ENCODE peak calls at places on chromosome 19, in seven cellular contexts. V, A, Q, R, M, F and K are unnamed samples.

GRCh38 chr19:30053558-30053957 is 111.5 kb downstream of the URI1 start:
- DNase-seq in V (no peak), A (no peak), Q (no peak), R (peak; percentile 31), M (no peak), F (no peak), K (no peak)

GRCh38 chr19:14449321-14449720 is 16.2 kb downstream of the PKN1 start:
- DNase-seq in V (no peak), A (no peak), Q (no peak), R (no peak), M (no peak), F (no peak), K (no peak)

GRCh38 chr19:28847468-28847867 is 365.5 kb downstream of the UQCRFS1 start:
- DNase-seq in V (peak; percentile 14), A (no peak), Q (no peak), R (no peak), M (no peak), F (no peak), K (no peak)

GRCh38 chr19:18713550-18714117 is 30.2 kb downstream of the CRTC1 start:
- DNase-seq in V (no peak), A (no peak), Q (no peak), R (no peak), M (no peak), F (no peak), K (no peak)

GRCh38 chr19:29680937-29681336 is 15.7 kb downstream of the PLEKHF1 start:
- DNase-seq in V (no peak), A (no peak), Q (no peak), R (no peak), M (no peak), F (no peak), K (no peak)

GRCh38 chr19:48466571-48467325 is 2.4 kb upstream of the CYTH2 start:
- DNase-seq in V (peak; percentile 56), A (no peak), Q (no peak), R (no peak), M (peak; percentile 76), F (no peak), K (no peak)

GRCh38 chr19:30679789-30680188 is 307.6 kb downstream of the ZNF536 start:
- DNase-seq in V (no peak), A (no peak), Q (no peak), R (peak; percentile 12), M (no peak), F (no peak), K (no peak)

GRCh38 chr19:18593367-18594095 is 4.9 kb downstream of the REX1BD start:
- DNase-seq in V (no peak), A (no peak), Q (no peak), R (peak; percentile 85), M (peak; percentile 7), F (no peak), K (no peak)

GRCh38 chr19:13286195-13286985 is 136.2 kb downstream of the IER2 start:
- DNase-seq in V (no peak), A (no peak), Q (no peak), R (no peak), M (no peak), F (no peak), K (no peak)

GRCh38 chr19:35696835-35697234 is 7.5 kb upstream of the ZBTB32 start:
- DNase-seq in V (no peak), A (no peak), Q (no peak), R (no peak), M (no peak), F (no peak), K (no peak)

GRCh38 chr19:13012690-13013608 is 17.7 kb downstream of the NFIX start:
- DNase-seq in V (no peak), A (no peak), Q (peak; percentile 91), R (peak; percentile 74), M (peak; percentile 50), F (peak; percentile 85), K (no peak)

GRCh38 chr19:17294051-17294891 is 9.0 kb downstream of the ABHD8 start:
- DNase-seq in V (no peak), A (no peak), Q (no peak), R (peak; percentile 96), M (peak; percentile 49), F (peak; percentile 62), K (no peak)

GRCh38 chr19:35294859-35295258 is 2.9 kb downstream of the MAG start:
- DNase-seq in V (no peak), A (no peak), Q (no peak), R (no peak), M (no peak), F (no peak), K (no peak)

GRCh38 chr19:46863818-46864629 is 3.2 kb downstream of the ARHGAP35 start:
- DNase-seq in V (peak; percentile 52), A (no peak), Q (no peak), R (peak; percentile 75), M (no peak), F (no peak), K (no peak)

GRCh38 chr19:42175952-42176648 is 41.4 kb downstream of the DEDD2 start:
- DNase-seq in V (no peak), A (no peak), Q (no peak), R (peak; percentile 65), M (peak; percentile 46), F (no peak), K (no peak)

GRCh38 chr19:11570039-11570462 is 7.4 kb downstream of the ACP5 start:
- DNase-seq in V (no peak), A (no peak), Q (no peak), R (no peak), M (no peak), F (no peak), K (no peak)

GRCh38 chr19:16037424-16038195 is 38.7 kb upstream of the TPM4 start:
- DNase-seq in V (no peak), A (no peak), Q (no peak), R (peak; percentile 33), M (no peak), F (no peak), K (no peak)

GRCh38 chr19:12788682-12789097 is 2.6 kb upstream of the JUNB start:
- DNase-seq in V (peak; percentile 67), A (no peak), Q (no peak), R (peak; percentile 77), M (peak; percentile 90), F (peak; percentile 93), K (no peak)

GRCh38 chr19:50835785-50836542 is 2.6 kb upstream of the KLK15 start:
- DNase-seq in V (peak; percentile 50), A (no peak), Q (no peak), R (peak; percentile 91), M (peak; percentile 85), F (peak; percentile 88), K (no peak)

GRCh38 chr19:2235396-2236284 is 489 bp downstream of the PLEKHJ1 start:
- DNase-seq in V (no peak), A (no peak), Q (no peak), R (no peak), M (peak; percentile 65), F (peak; percentile 87), K (no peak)

GRCh38 chr19:10271543-10272086 is 695 bp downstream of the ICAM1 start:
- DNase-seq in V (no peak), A (no peak), Q (no peak), R (no peak), M (no peak), F (peak; percentile 45), K (no peak)
- H3K4me3 ChIP-seq in V (peak overlapping the region; percentile 47), A (peak overlapping the region; percentile 69), Q (peak overlapping the region; percentile 55), R (no peak overlapping the region), M (no peak overlapping the region), F (peak overlapping the region; percentile 37), K (peak overlapping the region; percentile 43)

DNA sequence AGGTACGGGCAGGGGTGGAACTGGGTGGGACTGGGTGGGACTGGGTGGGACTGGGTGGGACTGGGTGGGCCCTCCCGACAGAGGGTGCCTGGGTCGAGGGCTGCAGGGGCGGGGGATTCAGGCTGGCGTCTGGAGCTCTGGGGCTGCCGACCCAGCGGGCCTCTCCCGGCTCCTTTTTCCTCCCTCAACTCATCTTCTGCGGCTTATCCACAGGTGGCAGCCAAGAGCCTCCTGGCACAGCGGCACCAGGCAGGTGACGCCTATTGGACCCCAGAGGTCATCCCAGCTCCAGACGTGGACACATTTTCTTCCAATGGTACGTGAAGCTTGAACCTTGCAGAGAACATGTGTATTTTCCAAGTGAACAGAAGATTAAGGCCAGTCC is 533 bp downstream of the ZNF544 start:
- DNase-seq in V (peak; percentile 33), A (no peak), Q (no peak), R (peak; percentile 81), M (peak; percentile 62), F (no peak), K (no peak)
- TF ChIP-seq CTCF in V (peak; percentile 67), A (no peak), Q (no peak), R (peak; percentile 70), M (peak; percentile 56), F (no peak), K (peak; percentile 14)

GRCh38 chr19:3748965-3749364 is 12.5 kb downstream of the APBA3 start:
- DNase-seq in V (no peak), A (no peak), Q (no peak), R (no peak), M (peak; percentile 25), F (no peak), K (no peak)

GRCh38 chr19:3753631-3754410 is 7.7 kb downstream of the APBA3 start:
- DNase-seq in V (no peak), A (no peak), Q (no peak), R (no peak), M (no peak), F (no peak), K (no peak)

GRCh38 chr19:3751236-3751635 is 10.3 kb downstream of the APBA3 start:
- DNase-seq in V (no peak), A (no peak), Q (no peak), R (no peak), M (no peak), F (no peak), K (no peak)

GRCh38 chr19:3750211-3750610 is 11.3 kb downstream of the APBA3 start:
- DNase-seq in V (no peak), A (no peak), Q (no peak), R (no peak), M (no peak), F (no peak), K (no peak)

DNA sequence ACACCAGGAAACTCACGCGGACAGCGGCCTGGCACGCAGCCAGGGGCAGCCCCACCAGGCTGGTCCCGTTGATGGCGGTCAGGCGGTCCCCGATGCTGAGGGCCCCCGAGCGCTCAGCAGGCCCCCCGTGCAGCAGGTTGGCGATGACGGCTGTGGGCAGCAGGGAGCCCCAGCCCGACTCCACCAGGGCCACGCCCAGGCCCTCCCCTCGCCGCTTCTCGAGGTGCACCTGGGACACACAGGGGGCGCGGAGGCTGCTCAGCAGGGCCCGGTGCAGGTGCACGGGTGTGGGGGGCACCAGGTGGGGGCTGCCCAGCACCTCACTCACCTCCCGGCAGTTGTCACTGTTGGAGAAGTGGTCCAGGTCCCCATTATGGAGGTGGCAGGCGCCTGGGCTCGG is 9.0 kb downstream of the APBA3 start:
- DNase-seq in V (no peak), A (no peak), Q (no peak), R (no peak), M (no peak), F (no peak), K (no peak)
- H3K36me3 ChIP-seq in V (peaks cover 23% of the 10 kb centered on the region), A (peaks cover 26% of the 10 kb centered on the region), Q (no peaks in the 10 kb centered on the region), R (no peaks in the 10 kb centered on the region), M (peaks cover 53% of the 10 kb centered on the region), F (peaks cover 10% of the 10 kb centered on the region), K (no peaks in the 10 kb centered on the region)

DNA sequence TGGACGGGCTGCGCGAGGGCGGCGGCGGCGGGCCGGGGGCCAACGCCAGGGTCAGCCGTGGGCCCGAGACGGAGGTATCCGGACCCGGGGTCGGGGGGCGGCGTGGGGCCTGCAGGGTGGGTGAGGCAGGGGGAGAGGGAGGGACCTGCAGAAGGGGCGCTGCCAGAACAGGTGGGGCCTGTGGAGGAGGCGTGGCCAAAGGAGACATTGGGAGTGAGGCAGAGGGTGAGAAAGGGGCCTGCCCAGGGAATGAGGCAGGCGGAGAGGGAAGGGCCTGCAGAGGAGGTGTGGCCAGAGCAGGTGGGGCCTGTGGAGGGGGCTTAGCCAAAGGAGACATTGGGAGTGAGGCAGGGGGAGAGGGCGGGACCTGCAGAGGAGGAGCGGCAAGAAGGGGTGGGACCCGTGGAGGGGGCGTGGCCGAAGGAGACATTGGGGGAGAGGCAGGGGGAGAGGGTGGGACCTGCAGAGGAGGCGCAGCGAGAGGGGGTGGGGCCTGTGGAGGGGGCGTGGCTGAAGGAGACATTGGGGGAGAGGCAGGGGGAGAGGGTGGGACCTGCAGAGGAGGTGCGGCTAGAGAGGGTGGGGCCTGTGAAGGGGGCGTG is 4.2 kb downstream of the PRR36 start:
- DNase-seq in V (no peak), A (no peak), Q (no peak), R (peak; percentile 92), M (peak; percentile 71), F (peak; percentile 62), K (no peak)
- H3K4me3 ChIP-seq in V (no peak overlapping the region), A (peak overlapping the region; percentile 69), Q (peak overlapping the region; percentile 46), R (no peak overlapping the region), M (no peak overlapping the region), F (peak overlapping the region; percentile 56), K (peak overlapping the region; percentile 31)